ENCODE peak calls at places on chromosomes 3 and 15, in six cellular contexts. I is esophagus muscularis mucosa, D is SK-N-SH, J is ovary, L is sigmoid colon, M is transverse colon. X is an unnamed sample.

GRCh38 chr3:139044366-139045210 is at the start of gene PRR23C:
- DNase-seq in I (no peak), D (peak; percentile 39), J (no peak), L (no peak), M (no peak), X (no peak)

GRCh38 chr3:10983219-10983916 is 9.2 kb upstream of the SLC6A1 start:
- DNase-seq in I (no peak), D (peak; percentile 78), J (no peak), L (no peak), M (peak; percentile 13), X (peak; percentile 28)

GRCh38 chr3:178498866-178499265 is 37.4 kb upstream of the KCNMB2 start:
- DNase-seq in I (no peak), D (no peak), J (no peak), L (no peak), M (no peak), X (no peak)

GRCh38 chr3:23909324-23909723 is 7.5 kb downstream of the NKIRAS1 start:
- DNase-seq in I (no peak), D (no peak), J (no peak), L (no peak), M (no peak), X (no peak)

GRCh38 chr3:107740992-107741896 is 218.5 kb downstream of the BBX start:
- DNase-seq in I (no peak), D (no peak), J (no peak), L (no peak), M (no peak), X (no peak)

GRCh38 chr3:29203846-29204245 is 77.0 kb upstream of the RBMS3 start:
- DNase-seq in I (no peak), D (no peak), J (no peak), L (no peak), M (no peak), X (no peak)

GRCh38 chr3:179260949-179261765 is 10.2 kb upstream of the KCNMB3 start:
- DNase-seq in I (peak; percentile 92), D (peak; percentile 95), J (peak; percentile 75), L (peak; percentile 82), M (peak; percentile 79), X (peak; percentile 77)

GRCh38 chr15:31297221-31297879 is 29.3 kb upstream of the KLF13 start:
- DNase-seq in I (no peak), D (no peak), J (no peak), L (peak; percentile 56), M (no peak), X (no peak)

GRCh38 chr15:47035756-47036155 is 681.5 kb upstream of the SEMA6D start:
- DNase-seq in I (no peak), D (no peak), J (no peak), L (no peak), M (no peak), X (no peak)

GRCh38 chr3:150602426-150603089 is 563 bp upstream of the SELENOT start:
- DNase-seq in I (no peak), D (no peak), J (no peak), L (no peak), M (no peak), X (no peak)

GRCh38 chr3:57026918-57027317 is 33.5 kb upstream of the SPATA12 start:
- DNase-seq in I (no peak), D (no peak), J (no peak), L (no peak), M (no peak), X (no peak)

GRCh38 chr3:187066228-187066995 is 72.9 kb downstream of the RPL39L start:
- DNase-seq in I (peak; percentile 53), D (peak; percentile 32), J (no peak), L (no peak), M (no peak), X (no peak)

GRCh38 chr15:58472821-58473581 is 41.2 kb downstream of the LIPC start:
- DNase-seq in I (no peak), D (no peak), J (no peak), L (no peak), M (no peak), X (no peak)

GRCh38 chr3:192366916-192367315 is 360.4 kb downstream of the FGF12 start:
- DNase-seq in I (no peak), D (no peak), J (no peak), L (no peak), M (no peak), X (no peak)

GRCh38 chr3:143795849-143796248 is 52.4 kb downstream of the SLC9A9 start:
- DNase-seq in I (no peak), D (no peak), J (no peak), L (no peak), M (no peak), X (no peak)

GRCh38 chr15:74451322-74451721 is 9.6 kb downstream of the UBL7 start:
- DNase-seq in I (no peak), D (no peak), J (no peak), L (no peak), M (no peak), X (no peak)

GRCh38 chr3:112681822-112682325 is 40.9 kb upstream of the CCDC80 start:
- DNase-seq in I (no peak), D (no peak), J (no peak), L (no peak), M (no peak), X (no peak)

GRCh38 chr15:94576889-94577533 is 345.6 kb downstream of the MCTP2 start:
- DNase-seq in I (no peak), D (peak; percentile 10), J (no peak), L (no peak), M (peak; percentile 10), X (peak; percentile 31)

GRCh38 chr3:21835266-21835665 is 84.3 kb upstream of the ZNF385D start:
- DNase-seq in I (no peak), D (no peak), J (no peak), L (no peak), M (no peak), X (no peak)

GRCh38 chr3:30510596-30510995 is 95.8 kb upstream of the TGFBR2 start:
- DNase-seq in I (no peak), D (no peak), J (no peak), L (no peak), M (no peak), X (no peak)

GRCh38 chr15:79475312-79475711 is 43.2 kb downstream of the MINAR1 start:
- DNase-seq in I (no peak), D (no peak), J (no peak), L (no peak), M (no peak), X (no peak)

GRCh38 chr15:96352594-96353377 is 22.3 kb downstream of the NR2F2 start:
- DNase-seq in I (no peak), D (no peak), J (no peak), L (no peak), M (no peak), X (no peak)

GRCh38 chr3:100629728-100630127 is 20.3 kb downstream of the ADGRG7 start:
- DNase-seq in I (no peak), D (no peak), J (no peak), L (no peak), M (no peak), X (no peak)

GRCh38 chr3:171850324-171850697 is 7.2 kb downstream of the TMEM212 start:
- DNase-seq in I (no peak), D (no peak), J (no peak), L (no peak), M (no peak), X (no peak)

GRCh38 chr3:171854649-171855305 is 11.6 kb downstream of the TMEM212 start:
- DNase-seq in I (no peak), D (no peak), J (no peak), L (no peak), M (no peak), X (no peak)

GRCh38 chr3:171850968-171851600 is 7.9 kb downstream of the TMEM212 start:
- DNase-seq in I (no peak), D (no peak), J (no peak), L (no peak), M (no peak), X (no peak)

GRCh38 chr3:171849632-171850323 is 6.6 kb downstream of the TMEM212 start:
- DNase-seq in I (no peak), D (no peak), J (no peak), L (no peak), M (no peak), X (no peak)

GRCh38 chr3:171851685-171852084 is 8.5 kb downstream of the TMEM212 start:
- DNase-seq in I (no peak), D (no peak), J (no peak), L (no peak), M (no peak), X (no peak)
- TF ChIP-seq EP300 in I (no peak), D (peak; percentile 62), J (no peak), L (no peak), M (no peak), X (no peak)

GRCh38 chr3:20320489-20320888 is 134.5 kb upstream of the SGO1 start:
- DNase-seq in I (no peak), D (no peak), J (no peak), L (no peak), M (no peak), X (peak; percentile 65)
- TF ChIP-seq EP300 in I (no peak), D (no peak), J (no peak), L (no peak), M (no peak), X (no peak)

DNA sequence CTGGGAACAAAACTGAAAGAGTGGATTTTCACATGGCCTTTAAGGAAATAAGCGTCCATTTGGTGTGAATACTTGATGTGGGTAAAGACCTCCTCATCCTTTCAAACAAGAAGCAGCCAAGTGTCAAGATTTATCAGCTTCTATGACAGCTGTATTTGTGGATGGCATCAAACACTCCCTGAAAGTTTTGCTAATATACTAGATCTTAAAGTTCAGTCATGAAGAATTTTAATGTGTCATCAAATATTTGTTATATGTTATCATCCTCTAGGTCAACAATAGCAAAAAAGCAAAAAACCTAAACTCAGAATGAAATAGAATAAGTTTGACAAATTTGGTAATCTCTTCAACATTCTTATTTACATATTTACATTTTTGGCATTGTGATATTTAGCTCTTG is 29.1 kb upstream of the LYSMD4 start:
- DNase-seq in I (no peak), D (no peak), J (no peak), L (no peak), M (no peak), X (no peak)
- TF ChIP-seq EP300 in I (no peak), D (no peak), J (no peak), L (no peak), M (no peak), X (no peak)

GRCh38 chr15:59814409-59814808 is 125.3 kb upstream of the BNIP2 start:
- DNase-seq in I (peak; percentile 47), D (no peak), J (no peak), L (no peak), M (no peak), X (no peak)

GRCh38 chr15:59817834-59818233 is 128.7 kb upstream of the BNIP2 start:
- DNase-seq in I (no peak), D (no peak), J (no peak), L (no peak), M (no peak), X (no peak)

GRCh38 chr15:59812889-59813288 is 123.8 kb upstream of the BNIP2 start:
- DNase-seq in I (no peak), D (no peak), J (no peak), L (no peak), M (no peak), X (no peak)

DNA sequence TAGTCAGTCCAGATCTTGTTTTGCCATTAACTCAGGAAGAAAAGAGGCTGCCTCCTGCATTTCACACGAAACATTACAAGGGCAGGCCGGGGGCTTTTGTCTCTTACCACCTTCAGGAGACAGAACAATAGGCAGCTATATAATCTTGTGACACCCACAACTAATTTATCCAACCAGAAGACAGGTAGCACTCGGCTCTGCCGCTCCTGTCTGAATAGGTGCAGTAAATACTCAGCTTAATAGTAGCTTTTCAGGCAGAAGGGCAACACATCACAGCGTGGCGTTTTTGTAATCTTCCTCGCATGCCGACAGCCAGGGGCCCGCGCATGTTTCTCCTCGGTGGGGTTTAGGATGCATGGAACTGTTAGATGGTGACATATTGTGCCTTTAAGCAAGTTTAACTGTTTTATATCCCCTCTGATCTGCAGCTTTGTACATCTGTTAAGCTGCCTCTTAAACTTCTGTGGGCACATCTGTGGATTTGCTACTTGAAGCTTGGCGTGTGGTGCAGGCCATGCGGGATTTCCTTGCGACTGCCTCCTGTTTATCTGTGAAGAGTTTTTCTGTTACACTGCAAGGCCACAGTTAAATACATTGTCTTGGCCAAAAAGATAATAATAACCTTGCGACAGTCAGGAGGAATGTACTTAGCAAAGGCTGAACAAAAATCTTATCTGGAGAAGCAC is 123.2 kb upstream of the BNIP2 start:
- DNase-seq in I (peak; percentile 85), D (no peak), J (no peak), L (no peak), M (no peak), X (no peak)
- TF ChIP-seq EP300 in I (no peak), D (no peak), J (no peak), L (no peak), M (no peak), X (no peak)

X was measured in stomach.